ENCODE peak calls at places on chromosome 11, in five cellular contexts. S, J, X, E and U are unnamed samples.

GRCh38 chr11:26247340-26247739 is 84.6 kb upstream of the ANO3 start:
- DNase-seq in S (no peak), J (no peak), X (no peak), E (no peak), U (no peak)

GRCh38 chr11:76668362-76669155 is 2.0 kb downstream of the LRRC32 start:
- DNase-seq in S (no peak), J (peak), X (no peak), E (no peak), U (peak)

GRCh38 chr11:47981667-47982404 is 1.5 kb downstream of the PTPRJ start:
- DNase-seq in S (peak), J (no peak), X (no peak), E (no peak), U (no peak)

GRCh38 chr11:71426413-71426812 is 21.8 kb downstream of the DHCR7 start:
- DNase-seq in S (no peak), J (no peak), X (no peak), E (no peak), U (no peak)

GRCh38 chr11:65492637-65493366 is 6.0 kb upstream of the MALAT1 start:
- DNase-seq in S (peak), J (peak), X (no peak), E (peak), U (peak)

GRCh38 chr11:65571940-65572339 is 398 bp upstream of the FAM89B start:
- DNase-seq in S (peak), J (no peak), X (no peak), E (peak), U (no peak)

GRCh38 chr11:61577383-61578118 is 3.3 kb downstream of the SYT7 start:
- DNase-seq in S (no peak), J (no peak), X (no peak), E (peak), U (no peak)

GRCh38 chr11:114192841-114193389 is 103.3 kb upstream of the NNMT start:
- DNase-seq in S (no peak), J (peak), X (no peak), E (no peak), U (no peak)

GRCh38 chr11:31959711-31960110 is 131.2 kb upstream of the RCN1 start:
- DNase-seq in S (no peak), J (no peak), X (no peak), E (no peak), U (no peak)

GRCh38 chr11:87015645-87016044 is 22.1 kb upstream of the TMEM135 start:
- DNase-seq in S (no peak), J (no peak), X (no peak), E (no peak), U (no peak)

GRCh38 chr11:926341-926916 is 759 bp downstream of the AP2A2 start:
- DNase-seq in S (no peak), J (peak), X (no peak), E (peak), U (no peak)

GRCh38 chr11:65077466-65077865 is 6.4 kb downstream of the CDCA5 start:
- DNase-seq in S (no peak), J (no peak), X (no peak), E (no peak), U (no peak)

GRCh38 chr11:82046778-82047177 is 686.9 kb downstream of the FAM181B start:
- DNase-seq in S (no peak), J (no peak), X (no peak), E (no peak), U (no peak)

GRCh38 chr11:58121101-58121500 is 4.2 kb downstream of the OR9I1 start:
- DNase-seq in S (no peak), J (no peak), X (no peak), E (no peak), U (no peak)

GRCh38 chr11:83600656-83601055 is 314.5 kb upstream of the CCDC90B start:
- DNase-seq in S (no peak), J (no peak), X (no peak), E (no peak), U (no peak)

GRCh38 chr11:48109046-48109666 is 107.5 kb upstream of the OR4B1 start:
- DNase-seq in S (no peak), J (no peak), X (peak), E (peak), U (no peak)

GRCh38 chr11:118436639-118437045 is 350 bp downstream of the KMT2A start:
- DNase-seq in S (peak), J (peak), X (no peak), E (no peak), U (peak)

GRCh38 chr11:44573333-44573732 is 7.9 kb downstream of the CD82 start:
- DNase-seq in S (peak), J (no peak), X (no peak), E (no peak), U (no peak)

GRCh38 chr11:93623938-93624337 is 37.5 kb upstream of the CEP295 start:
- DNase-seq in S (no peak), J (no peak), X (no peak), E (no peak), U (no peak)

GRCh38 chr11:128928400-128928799 is 14.3 kb downstream of the TP53AIP1 start:
- DNase-seq in S (peak), J (no peak), X (no peak), E (no peak), U (no peak)